ENCODE peak calls at places on chromosomes 13 and 19, in four cellular contexts. B is AG04449, N is epithelial cell of esophagus, A is AG04450. R is an unnamed sample.

GRCh38 chr19:54266133-54266532 is 9.1 kb upstream of the LILRB5 start:
- DNase-seq in N (peak; percentile 66), B (no peak), A (peak; percentile 36), R (peak; percentile 82)

GRCh38 chr19:2800506-2800905 is 15.2 kb downstream of the THOP1 start:
- DNase-seq in N (no peak), B (no peak), A (no peak), R (no peak)

GRCh38 chr19:6800991-6801396 is 28.5 kb downstream of the VAV1 start:
- DNase-seq in N (peak; percentile 98), B (peak; percentile 50), A (no peak), R (peak; percentile 84)

GRCh38 chr19:33408538-33408937 is 35.0 kb downstream of the CEBPG start:
- DNase-seq in A (no peak), N (no peak), B (no peak), R (no peak)

GRCh38 chr19:33302175-33302973 is at the start of gene CEBPA:
- DNase-seq in N (peak; percentile 93), A (peak; percentile 11), B (no peak), R (peak; percentile 86)

GRCh38 chr13:95233026-95233635 is 68.1 kb downstream of the ABCC4 start:
- DNase-seq in A (no peak), B (no peak), N (no peak), R (no peak)

GRCh38 chr13:33512880-33513554 is 227.5 kb upstream of the STARD13 start:
- DNase-seq in A (no peak), B (no peak), N (no peak), R (no peak)

GRCh38 chr13:106528711-106529414 is 6.6 kb downstream of the EFNB2 start:
- DNase-seq in A (no peak), B (no peak), N (no peak), R (no peak)

GRCh38 chr19:3071764-3072163 is 9.5 kb upstream of the TLE5 start:
- DNase-seq in B (no peak), N (no peak), A (no peak), R (no peak)

GRCh38 chr13:48985751-48986150 is 10.0 kb downstream of the FNDC3A start:
- DNase-seq in N (no peak), A (no peak), B (no peak), R (no peak)

GRCh38 chr19:1540353-1540925 is 16.6 kb downstream of the PLK5 start:
- DNase-seq in B (no peak), A (no peak), N (no peak), R (no peak)

GRCh38 chr13:91017031-91017668 is 330.3 kb upstream of the MIR17HG start:
- DNase-seq in A (no peak), B (no peak), N (peak; percentile 61), R (peak; percentile 80)

DNA sequence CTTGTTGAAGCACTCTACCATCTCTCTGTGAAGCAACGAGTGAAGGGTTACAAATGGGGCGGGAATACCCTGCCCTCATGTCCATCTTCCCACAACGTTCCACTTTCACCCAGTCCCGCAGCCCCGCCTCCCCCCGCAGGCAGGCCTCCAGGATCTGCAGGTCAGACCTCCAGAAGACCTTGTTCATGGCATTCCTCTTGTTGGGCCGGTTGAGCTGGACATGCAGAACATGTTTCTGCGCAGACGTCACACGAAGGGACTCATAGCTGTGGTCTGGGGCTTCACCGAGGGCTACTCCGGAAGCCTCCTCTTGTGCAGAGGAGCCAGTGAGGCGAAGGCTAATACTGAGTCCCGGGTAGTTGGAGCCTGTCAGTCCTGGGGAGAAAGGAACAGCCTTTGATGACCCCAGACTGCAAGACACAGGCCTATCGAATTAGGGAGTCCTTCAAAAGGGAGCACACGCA is 420 bp downstream of the ECH1 start:
- DNase-seq in N (peak; percentile 80), B (peak; percentile 77), A (peak; percentile 82), R (peak; percentile 73)
- TF ChIP-seq CTCF in N (no peak), B (no peak), A (no peak), R (no peak)

GRCh38 chr13:79775830-79776229 is 294.9 kb downstream of the NDFIP2 start:
- DNase-seq in B (no peak), N (peak; percentile 68), A (peak; percentile 47), R (peak; percentile 58)
- TF ChIP-seq CTCF in B (peak; percentile 55), N (peak; percentile 80), A (peak; percentile 76), R (peak; percentile 53)

GRCh38 chr19:51664997-51665396 is 18.4 kb upstream of the SIGLEC14 start:
- DNase-seq in N (peak; percentile 11), B (no peak), A (no peak), R (peak; percentile 48)
- TF ChIP-seq CTCF in N (peak; percentile 35), B (no peak), A (peak; percentile 41), R (peak; percentile 29)

DNA sequence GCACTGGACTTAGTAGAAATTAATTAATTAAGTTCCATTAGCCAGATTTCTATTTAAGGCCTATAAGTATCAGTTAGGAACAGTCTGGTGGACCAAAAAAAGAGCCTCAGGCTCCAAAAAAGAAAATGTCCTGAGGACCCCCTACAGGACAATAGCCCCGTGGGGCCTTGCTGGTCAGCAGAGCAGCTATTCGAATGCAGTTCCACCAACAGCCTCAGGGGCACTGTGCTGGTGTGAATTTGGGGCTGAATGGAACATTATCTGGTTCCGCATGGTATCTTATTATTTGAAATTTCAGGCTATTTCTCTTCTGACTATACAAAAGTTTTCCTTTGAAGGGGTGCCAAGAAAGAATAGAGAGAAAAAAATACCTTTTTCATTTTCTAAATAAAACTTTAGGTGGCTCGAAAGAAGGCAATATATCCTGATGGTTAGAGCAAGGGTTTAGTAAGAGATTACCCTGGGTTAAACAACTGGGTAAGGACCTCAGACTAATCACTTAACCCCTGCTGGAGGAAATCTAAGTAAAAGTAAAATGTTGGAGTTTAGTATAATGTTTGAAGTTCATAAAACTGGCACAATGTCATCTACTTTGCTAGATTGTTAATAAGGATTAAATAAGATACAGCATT is 147.2 kb downstream of the MIPEP start:
- DNase-seq in B (no peak), N (no peak), A (no peak), R (peak; percentile 13)
- TF ChIP-seq CTCF in B (no peak), N (peak; percentile 48), A (peak; percentile 51), R (peak; percentile 30)

GRCh38 chr13:28640861-28641599 is 17.9 kb upstream of the POMP start:
- DNase-seq in N (no peak), A (no peak), B (no peak), R (no peak)

GRCh38 chr13:28638756-28639155 is 20.2 kb upstream of the POMP start:
- DNase-seq in B (no peak), A (no peak), N (no peak), R (no peak)

GRCh38 chr13:28636078-28636477 is 22.9 kb upstream of the POMP start:
- DNase-seq in B (peak; percentile 76), N (no peak), A (no peak), R (no peak)

GRCh38 chr13:28637714-28638355 is 21.1 kb upstream of the POMP start:
- DNase-seq in B (no peak), A (no peak), N (no peak), R (no peak)

DNA sequence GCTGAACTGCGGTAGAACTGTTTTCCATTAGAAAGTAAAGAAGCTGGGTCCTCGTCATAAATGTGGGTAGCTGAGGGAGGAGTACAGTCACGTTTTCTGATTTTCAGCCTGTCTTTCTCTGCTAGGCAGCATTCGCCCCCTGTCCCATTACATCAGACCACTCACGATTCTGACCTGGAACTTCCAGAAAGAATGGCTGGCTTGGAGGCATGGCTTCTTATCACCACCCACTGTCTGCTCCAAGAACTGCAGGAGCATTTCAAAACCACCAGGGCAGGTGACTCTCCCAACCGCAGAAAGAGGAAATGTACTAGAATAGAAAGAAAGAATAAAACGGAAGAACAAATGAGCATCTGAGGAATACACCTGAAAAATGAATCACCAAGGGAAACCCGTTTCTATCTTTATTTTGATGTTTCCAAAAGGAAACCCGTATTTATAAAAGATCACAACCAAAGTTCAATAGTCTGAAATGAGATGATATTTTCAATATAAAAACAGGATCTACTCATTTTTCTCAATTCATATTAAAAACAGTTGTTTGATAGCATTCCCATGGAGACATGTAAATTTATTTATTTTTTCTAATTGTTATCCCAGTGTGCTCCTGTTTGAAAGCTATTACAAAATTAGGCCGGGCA is 22.1 kb upstream of the POMP start:
- DNase-seq in B (no peak), N (peak; percentile 76), A (peak; percentile 50), R (peak; percentile 75)
- TF ChIP-seq CTCF in B (peak; percentile 81), N (peak; percentile 91), A (peak; percentile 98), R (peak; percentile 92)

GRCh38 chr13:35957996-35958395 is 173.2 kb downstream of the DCLK1 start:
- DNase-seq in N (no peak), B (no peak), A (no peak), R (no peak)

GRCh38 chr13:35964764-35965163 is 166.4 kb downstream of the DCLK1 start:
- DNase-seq in N (peak; percentile 19), B (no peak), A (no peak), R (peak; percentile 75)

GRCh38 chr13:35961002-35961401 is 170.2 kb downstream of the DCLK1 start:
- DNase-seq in B (no peak), N (peak; percentile 15), A (no peak), R (no peak)

GRCh38 chr13:35963982-35964665 is 167.1 kb downstream of the DCLK1 start:
- DNase-seq in N (no peak), B (no peak), A (no peak), R (no peak)

DNA sequence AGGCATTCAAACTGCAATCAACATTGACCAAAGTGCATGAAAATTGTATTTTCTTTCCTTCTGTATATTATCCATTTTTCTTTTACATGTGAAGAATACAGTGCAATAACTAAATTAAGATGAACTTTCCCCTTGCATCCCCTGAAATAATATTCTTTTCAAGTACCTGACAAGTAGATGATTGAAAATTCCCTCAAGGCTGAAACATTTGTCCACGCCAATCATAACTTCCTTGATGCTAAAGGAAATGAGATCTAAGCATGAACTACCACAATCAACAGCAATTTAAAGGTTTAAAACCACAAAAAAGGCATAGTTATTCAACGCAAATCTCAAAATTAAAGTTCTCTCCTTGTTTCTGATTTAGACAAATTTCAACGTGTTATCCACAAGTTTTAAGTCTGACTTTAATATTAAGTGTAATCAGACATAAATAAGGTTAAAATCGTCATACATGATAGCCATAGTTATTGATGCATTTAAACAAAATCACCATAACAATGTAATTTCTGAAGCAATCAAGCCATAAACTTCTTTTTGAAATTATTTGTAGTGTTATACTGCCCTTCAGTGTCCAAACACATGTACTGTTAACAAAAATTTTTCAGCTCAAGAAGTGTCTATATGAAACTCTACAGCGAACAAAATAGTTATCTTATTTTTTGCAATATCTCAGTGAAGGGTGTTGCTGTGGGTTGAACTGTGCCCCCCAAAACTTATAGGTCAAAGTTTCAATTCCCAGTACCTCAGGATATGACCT is 169.5 kb downstream of the DCLK1 start:
- DNase-seq in A (no peak), N (no peak), B (no peak), R (peak; percentile 1)
- TF ChIP-seq CTCF in A (peak; percentile 8), N (peak; percentile 20), B (no peak), R (no peak)

GRCh38 chr13:71979616-71980015 is 112.6 kb upstream of the DACH1 start:
- DNase-seq in B (no peak), A (no peak), N (peak; percentile 53), R (peak; percentile 16)
- TF ChIP-seq CTCF in B (no peak), A (no peak), N (peak; percentile 61), R (peak; percentile 22)

R was measured in MCF 10A.